ENCODE peak calls at places on chromosomes 4 and X, in ten cellular contexts. S is anterior cingulate cortex; J is brain microvascular endothelial cell; D is T47D; H is NCI-H510A treated with DMSO at 0.1 percent for 48 hours; L is AG08396; R is stimulated activated CD8-positive, alpha-beta memory T cell treated with anti-CD3 and anti-CD28 coated beads, Interleukin-7, amount 100 ng/mL, for 1 hour; E is heart right ventricle; F is mucosa of gallbladder; O is astrocyte of the spinal cord. Q is an unnamed sample.
A peak's percentile ranks its signal among the peaks of the same experiment; 100 is the strongest.

GRCh38 chrX:21873063-21873785 is 17.4 kb downstream of the YY2 start:
- DNase-seq in S (no peak), J (no peak), D (no peak), H (no peak), L (no peak), R (no peak), E (no peak), F (no peak), O (no peak), Q (no peak)

GRCh38 chr4:4930677-4931076 is 71.2 kb downstream of the MSX1 start:
- DNase-seq in S (no peak), J (no peak), D (no peak), H (no peak), L (no peak), R (no peak), E (no peak), F (no peak), O (no peak), Q (no peak)

GRCh38 chr4:175413561-175413960 is 398.5 kb downstream of the GPM6A start:
- DNase-seq in S (no peak), J (no peak), D (no peak), H (no peak), L (no peak), R (no peak), E (no peak), F (no peak), O (peak; percentile 94), Q (no peak)

GRCh38 chr4:121960801-121961200 is 8.9 kb upstream of the TRPC3 start:
- DNase-seq in S (no peak), J (no peak), D (no peak), H (no peak), L (no peak), R (no peak), E (no peak), F (no peak), O (no peak), Q (no peak)

GRCh38 chr4:8703401-8703696 is 110.8 kb downstream of the CPZ start:
- DNase-seq in S (no peak), J (no peak), D (no peak), H (no peak), L (no peak), R (no peak), E (no peak), F (no peak), O (no peak), Q (no peak)

GRCh38 chrX:72572248-72573157 is at the start of gene HDAC8:
- DNase-seq in S (peak; percentile 19), J (peak; percentile 73), D (peak; percentile 76), H (peak; percentile 86), L (peak; percentile 51), R (no peak), E (peak; percentile 71), F (peak; percentile 59), O (peak; percentile 90), Q (peak; percentile 65)

GRCh38 chr4:84324850-84325249 is 174.2 kb downstream of the NKX6-1 start:
- DNase-seq in S (no peak), J (no peak), D (no peak), H (peak; percentile 24), L (no peak), R (no peak), E (no peak), F (no peak), O (no peak), Q (no peak)

GRCh38 chrX:8783100-8784098 is 17.8 kb downstream of the FAM9A start:
- DNase-seq in S (no peak), J (no peak), D (peak; percentile 1), H (no peak), L (peak; percentile 56), R (no peak), E (peak; percentile 15), F (peak; percentile 50), O (no peak), Q (no peak)

GRCh38 chr4:25908491-25908901 is 5.5 kb upstream of the SMIM20 start:
- DNase-seq in S (no peak), J (peak; percentile 93), D (no peak), H (no peak), L (peak; percentile 84), R (no peak), E (no peak), F (no peak), O (peak; percentile 94), Q (peak; percentile 60)

GRCh38 chr4:81971637-81972036 is 402.2 kb downstream of the HNRNPD start:
- DNase-seq in S (no peak), J (no peak), D (no peak), H (no peak), L (no peak), R (no peak), E (no peak), F (no peak), O (no peak), Q (no peak)

GRCh38 chr4:19678763-19679162 is 572.9 kb upstream of the SLIT2 start:
- DNase-seq in S (no peak), J (peak; percentile 49), D (no peak), H (no peak), L (no peak), R (no peak), E (no peak), F (no peak), O (peak; percentile 26), Q (no peak)

GRCh38 chr4:107734120-107734519 is 14.1 kb upstream of the PAPSS1 start:
- DNase-seq in S (no peak), J (no peak), D (peak; percentile 16), H (no peak), L (no peak), R (no peak), E (no peak), F (no peak), O (no peak), Q (no peak)

GRCh38 chr4:70958681-70959080 is 34.8 kb upstream of the DCK start:
- DNase-seq in S (no peak), J (peak; percentile 69), D (no peak), H (no peak), L (peak; percentile 62), R (no peak), E (no peak), F (no peak), O (peak; percentile 91), Q (peak; percentile 14)

GRCh38 chr4:21451032-21451431 is 497.5 kb downstream of the KCNIP4 start:
- DNase-seq in S (no peak), J (peak; percentile 87), D (no peak), H (no peak), L (no peak), R (no peak), E (no peak), F (no peak), O (peak; percentile 74), Q (peak; percentile 53)

GRCh38 chr4:64564126-64564525 is 154.9 kb upstream of the TECRL start:
- DNase-seq in S (no peak), J (no peak), D (no peak), H (no peak), L (no peak), R (no peak), E (no peak), F (no peak), O (peak; percentile 61), Q (no peak)

GRCh38 chr4:8840816-8841455 is 30.7 kb downstream of the HMX1 start:
- DNase-seq in S (no peak), J (no peak), D (no peak), H (no peak), L (no peak), R (no peak), E (no peak), F (no peak), O (no peak), Q (no peak)

GRCh38 chrX:99522450-99522849 is 887.6 kb downstream of the PCDH19 start:
- DNase-seq in S (no peak), J (no peak), D (no peak), H (no peak), L (no peak), R (no peak), E (no peak), F (no peak), O (no peak), Q (no peak)

GRCh38 chr4:166091914-166092510 is 219.0 kb downstream of the TLL1 start:
- DNase-seq in S (no peak), J (peak; percentile 15), D (peak; percentile 56), H (peak; percentile 51), L (peak; percentile 18), R (no peak), E (no peak), F (no peak), O (peak; percentile 54), Q (peak; percentile 20)

GRCh38 chr4:56762484-56763250 is 58.8 kb downstream of the SPINK2 start:
- DNase-seq in S (no peak), J (no peak), D (no peak), H (no peak), L (no peak), R (no peak), E (no peak), F (no peak), O (no peak), Q (no peak)

GRCh38 chr4:150164956-150165355 is 86.7 kb downstream of the DCLK2 start:
- DNase-seq in S (no peak), J (no peak), D (peak; percentile 55), H (peak; percentile 66), L (no peak), R (no peak), E (no peak), F (no peak), O (no peak), Q (no peak)

GRCh38 chr4:74410741-74411140 is 34.2 kb upstream of the AREG start:
- DNase-seq in S (no peak), J (no peak), D (no peak), H (no peak), L (no peak), R (no peak), E (no peak), F (no peak), O (no peak), Q (no peak)

GRCh38 chr4:5712931-5713330 is 1.9 kb downstream of the EVC start:
- DNase-seq in S (no peak), J (no peak), D (no peak), H (no peak), L (no peak), R (no peak), E (no peak), F (no peak), O (no peak), Q (no peak)

Q was measured in fibroblast of the conjunctiva.